ENCODE peak calls at places on chromosomes 12 and 14, in six cellular contexts. Z is HCT116, A is GM23248, K is SK-N-SH, R is PC-3, P is Karpas-422. V is an unnamed sample.
A peak's percentile ranks its signal among the peaks of the same experiment; 100 is the strongest.

GRCh38 chr12:18141583-18141982 is 51.6 kb upstream of the RERGL start:
- DNase-seq in Z (no peak), A (peak; percentile 80), K (no peak), R (peak; percentile 80), P (no peak), V (no peak)

GRCh38 chr12:5637698-5638097 is 205.8 kb downstream of the NTF3 start:
- DNase-seq in Z (no peak), A (no peak), K (no peak), R (no peak), P (no peak), V (no peak)

GRCh38 chr14:81303258-81303935 is 82.6 kb upstream of the GTF2A1 start:
- DNase-seq in Z (peak; percentile 86), A (no peak), K (no peak), R (peak; percentile 97), P (no peak), V (peak; percentile 65)

GRCh38 chr12:27657296-27657695 is 39.0 kb upstream of the REP15 start:
- DNase-seq in Z (no peak), A (peak; percentile 31), K (no peak), R (no peak), P (no peak), V (no peak)

GRCh38 chr12:34292736-34293625 is 270.7 kb downstream of the ALG10 start:
- DNase-seq in Z (no peak), A (no peak), K (no peak), R (peak; percentile 32), P (no peak), V (no peak)

GRCh38 chr12:11819643-11820042 is 170.2 kb downstream of the ETV6 start:
- DNase-seq in Z (no peak), A (no peak), K (no peak), R (no peak), P (no peak), V (no peak)

GRCh38 chr12:14892726-14893442 is 7.2 kb upstream of the MGP start:
- DNase-seq in Z (no peak), A (peak; percentile 53), K (no peak), R (peak; percentile 30), P (no peak), V (no peak)

GRCh38 chr14:84017533-84017932 is 1512.4 kb upstream of the FLRT2 start:
- DNase-seq in Z (no peak), A (no peak), K (no peak), R (no peak), P (no peak), V (no peak)

GRCh38 chr14:68824517-68825347 is 31.9 kb upstream of the ZFP36L1 start:
- DNase-seq in Z (peak; percentile 76), A (peak; percentile 83), K (peak; percentile 86), R (peak; percentile 90), P (peak; percentile 84), V (peak; percentile 30)

GRCh38 chr14:100408350-100409015 is 85.3 kb downstream of the SLC25A47 start:
- DNase-seq in Z (peak; percentile 67), A (peak; percentile 23), K (no peak), R (peak; percentile 63), P (no peak), V (no peak)

GRCh38 chr12:69065804-69066203 is 132.8 kb upstream of the CPM start:
- DNase-seq in Z (no peak), A (no peak), K (no peak), R (peak; percentile 93), P (no peak), V (no peak)

GRCh38 chr12:29242921-29243431 is 93.9 kb downstream of the FAR2 start:
- DNase-seq in Z (no peak), A (no peak), K (peak; percentile 12), R (no peak), P (no peak), V (no peak)

GRCh38 chr14:65991124-65991523 is 495.0 kb upstream of the CCDC196 start:
- DNase-seq in Z (no peak), A (no peak), K (no peak), R (no peak), P (no peak), V (no peak)

GRCh38 chr12:59652098-59652497 is 56.3 kb downstream of the SLC16A7 start:
- DNase-seq in Z (no peak), A (no peak), K (no peak), R (no peak), P (no peak), V (no peak)

GRCh38 chr12:110340706-110341105 is 59.7 kb downstream of the ATP2A2 start:
- DNase-seq in Z (no peak), A (no peak), K (no peak), R (no peak), P (no peak), V (no peak)

GRCh38 chr14:71231521-71232393 is 324.5 kb downstream of the PCNX1 start:
- DNase-seq in Z (no peak), A (no peak), K (peak; percentile 19), R (no peak), P (peak; percentile 88), V (no peak)

GRCh38 chr12:53207042-53207441 is at the start of gene ITGB7:
- DNase-seq in Z (no peak), A (no peak), K (no peak), R (no peak), P (peak; percentile 93), V (peak; percentile 92)

GRCh38 chr12:55658212-55658611 is 21.5 kb downstream of the OR10P1 start:
- DNase-seq in Z (no peak), A (no peak), K (no peak), R (no peak), P (no peak), V (no peak)

GRCh38 chr12:64656429-64656828 is 46.1 kb downstream of the RASSF3 start:
- DNase-seq in Z (no peak), A (no peak), K (no peak), R (no peak), P (no peak), V (no peak)

GRCh38 chr12:29519585-29520182 is 22.2 kb upstream of the OVCH1 start:
- DNase-seq in Z (peak; percentile 29), A (peak; percentile 56), K (peak; percentile 32), R (peak; percentile 86), P (peak; percentile 68), V (peak; percentile 57)

GRCh38 chr12:126776047-126776446 is 1490.9 kb upstream of the TMEM132C start:
- DNase-seq in Z (no peak), A (no peak), K (no peak), R (peak; percentile 14), P (no peak), V (no peak)

GRCh38 chr12:118058227-118058626 is 2.8 kb downstream of the WSB2 start:
- DNase-seq in Z (no peak), A (no peak), K (no peak), R (no peak), P (no peak), V (no peak)

GRCh38 chr12:6851921-6852650 is at the start of gene USP5:
- DNase-seq in Z (peak; percentile 100), A (peak; percentile 100), K (peak; percentile 92), R (peak; percentile 98), P (peak; percentile 99), V (peak; percentile 99)

GRCh38 chr12:132043770-132044467 is 94.2 kb downstream of the EP400 start:
- DNase-seq in Z (no peak), A (no peak), K (no peak), R (no peak), P (no peak), V (no peak)

GRCh38 chr14:74593241-74593985 is 18.6 kb downstream of the LTBP2 start:
- DNase-seq in Z (no peak), A (no peak), K (no peak), R (no peak), P (no peak), V (no peak)
- H3K27ac ChIP-seq in Z (no peak overlapping the region), A (peak overlapping the region; percentile 76), K (peak overlapping the region; percentile 93), R (no peak overlapping the region), P (no peak overlapping the region), V (no peak overlapping the region)

DNA sequence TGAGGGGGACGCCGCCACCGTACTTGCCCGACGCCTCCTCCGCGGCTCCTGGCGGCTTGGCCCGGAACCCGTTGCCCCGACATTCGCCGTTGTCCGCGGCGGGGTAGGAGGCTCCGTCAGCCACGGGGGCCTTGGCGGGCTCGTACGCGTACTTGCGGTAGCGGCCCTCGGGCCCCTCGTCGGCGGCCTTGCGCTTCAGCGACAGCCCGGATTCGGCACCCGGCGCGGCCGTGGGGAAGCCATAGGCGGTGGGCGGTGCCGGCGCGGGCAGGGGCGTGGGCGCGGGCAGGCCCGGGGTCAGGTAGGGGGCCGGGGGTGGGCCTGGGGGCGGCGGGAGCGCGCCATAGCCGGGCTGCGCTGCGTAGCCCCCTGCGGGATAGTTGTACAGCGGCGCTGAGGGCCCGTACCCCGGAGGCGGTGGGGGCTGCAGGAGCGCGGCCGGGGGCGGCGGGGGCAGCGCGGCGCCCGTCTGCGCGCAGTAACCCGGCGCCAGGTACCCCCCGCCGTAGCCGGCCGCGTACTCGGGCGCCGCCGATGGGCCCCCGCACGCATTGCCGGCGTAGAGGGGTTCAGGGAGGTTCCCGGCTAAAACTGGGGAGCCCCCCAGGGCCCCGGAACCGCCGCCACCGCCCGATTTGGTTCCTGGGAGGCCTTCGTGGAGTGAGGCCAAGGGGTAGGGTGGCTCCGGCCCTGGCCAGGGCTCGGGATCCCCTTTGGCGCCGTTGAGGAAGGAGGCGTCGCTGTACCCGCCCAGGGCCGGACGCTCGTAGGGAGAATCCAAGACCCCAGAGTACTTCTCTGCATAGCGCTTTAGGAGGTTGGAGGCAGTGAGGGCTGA is 26.9 kb downstream of the FIGNL2 start:
- DNase-seq in Z (no peak), A (peak; percentile 63), K (no peak), R (no peak), P (no peak), V (no peak)
- H3K9ac ChIP-seq in Z (peak overlapping the region; percentile 77), A (peak overlapping the region; percentile 88), K (no peak overlapping the region), R (peak overlapping the region; percentile 90), P (no peak overlapping the region), V (no peak overlapping the region)

GRCh38 chr14:98462908-98463307 is 809.1 kb downstream of the BCL11B start:
- DNase-seq in Z (no peak), A (no peak), K (no peak), R (no peak), P (no peak), V (no peak)

GRCh38 chr14:98458702-98459101 is 813.3 kb downstream of the BCL11B start:
- DNase-seq in Z (no peak), A (no peak), K (no peak), R (no peak), P (no peak), V (no peak)
- H3K9me2 ChIP-seq in Z (no peaks in the 10 kb centered on the region), A (no peaks in the 10 kb centered on the region), K (no peaks in the 10 kb centered on the region), R (no peaks in the 10 kb centered on the region), P (no peaks in the 10 kb centered on the region), V (no peaks in the 10 kb centered on the region)

GRCh38 chr12:94566345-94566744 is 84.0 kb downstream of the TMCC3 start:
- DNase-seq in Z (no peak), A (no peak), K (no peak), R (no peak), P (no peak), V (no peak)

GRCh38 chr12:94571556-94571955 is 78.8 kb downstream of the TMCC3 start:
- DNase-seq in Z (peak; percentile 19), A (peak; percentile 33), K (no peak), R (peak; percentile 96), P (no peak), V (no peak)

GRCh38 chr12:94570161-94570560 is 80.2 kb downstream of the TMCC3 start:
- DNase-seq in Z (peak; percentile 8), A (peak; percentile 24), K (no peak), R (peak; percentile 86), P (no peak), V (no peak)

GRCh38 chr12:94565683-94566082 is 84.7 kb downstream of the TMCC3 start:
- DNase-seq in Z (no peak), A (no peak), K (no peak), R (no peak), P (no peak), V (no peak)

DNA sequence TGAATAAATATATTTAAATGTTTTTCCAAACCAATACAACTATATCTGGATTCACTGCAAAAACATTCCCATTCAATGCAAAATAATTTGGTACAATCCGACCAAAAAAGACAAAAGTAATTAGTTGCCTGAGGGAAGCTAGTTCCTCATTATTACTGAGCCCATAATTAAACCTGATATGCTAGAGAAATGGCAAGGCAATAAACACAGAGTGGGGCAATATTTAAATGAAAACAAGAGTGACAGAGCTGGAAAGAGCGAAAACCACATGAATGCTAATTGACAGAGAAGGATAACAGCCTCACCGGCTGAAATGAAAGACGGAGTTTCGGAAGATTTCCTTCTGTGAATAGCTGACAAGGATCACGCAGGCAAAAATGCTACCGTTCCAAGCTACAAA is 82.6 kb downstream of the TMCC3 start:
- DNase-seq in Z (no peak), A (no peak), K (no peak), R (no peak), P (no peak), V (no peak)
- H3K27ac ChIP-seq in Z (no peak overlapping the region), A (no peak overlapping the region), K (no peak overlapping the region), R (no peak overlapping the region), P (no peak overlapping the region), V (peak overlapping the region; percentile 12)

V was measured in MM.1S.